ENCODE peak calls at places on chromosomes 16 and 17, in nine cellular contexts. One of them, this sample, is unnamed.

GRCh38 chr17:13704333-13704732 is 102.6 kb upstream of the HS3ST3A1 start:
- DNase-seq in left cardiac atrium: no peak
- DNase-seq in HCEC 1CT: peak; percentile 73
- DNase-seq in T-cell: no peak
- DNase-seq in neural progenitor cell: no peak
- DNase-seq in stimulated activated naive B cell treated with anti-CD40 and anti-IgM and Interleukin-4, amounts not matched to agents 10 μg/mL and 1 μg/mL and 100 μg/mL, for 72 hours: no peak
- DNase-seq in NCI-H187: no peak
- DNase-seq in upper lobe of right lung: no peak
- DNase-seq in NCI-H460: no peak
- DNase-seq in this sample: no peak

GRCh38 chr17:73883175-73883574 is 238.9 kb upstream of the SDK2 start:
- DNase-seq in left cardiac atrium: no peak
- DNase-seq in HCEC 1CT: no peak
- DNase-seq in T-cell: no peak
- DNase-seq in neural progenitor cell: no peak
- DNase-seq in stimulated activated naive B cell treated with anti-CD40 and anti-IgM and Interleukin-4, amounts not matched to agents 10 μg/mL and 1 μg/mL and 100 μg/mL, for 72 hours: no peak
- DNase-seq in NCI-H187: no peak
- DNase-seq in upper lobe of right lung: no peak
- DNase-seq in NCI-H460: no peak
- DNase-seq in this sample: no peak

GRCh38 chr17:58270476-58271290 is 10.1 kb downstream of the MPO start:
- DNase-seq in left cardiac atrium: no peak
- DNase-seq in HCEC 1CT: no peak
- DNase-seq in T-cell: no peak
- DNase-seq in neural progenitor cell: no peak
- DNase-seq in stimulated activated naive B cell treated with anti-CD40 and anti-IgM and Interleukin-4, amounts not matched to agents 10 μg/mL and 1 μg/mL and 100 μg/mL, for 72 hours: no peak
- DNase-seq in NCI-H187: no peak
- DNase-seq in upper lobe of right lung: peak; percentile 47
- DNase-seq in NCI-H460: no peak
- DNase-seq in this sample: no peak

GRCh38 chr17:3754458-3755334 is 31.0 kb downstream of the HASPIN start:
- DNase-seq in left cardiac atrium: no peak
- DNase-seq in HCEC 1CT: no peak
- DNase-seq in T-cell: peak; percentile 75
- DNase-seq in neural progenitor cell: peak; percentile 95
- DNase-seq in stimulated activated naive B cell treated with anti-CD40 and anti-IgM and Interleukin-4, amounts not matched to agents 10 μg/mL and 1 μg/mL and 100 μg/mL, for 72 hours: peak; percentile 63
- DNase-seq in NCI-H187: peak; percentile 95
- DNase-seq in upper lobe of right lung: peak; percentile 95
- DNase-seq in NCI-H460: no peak
- DNase-seq in this sample: peak; percentile 90

GRCh38 chr16:66093217-66093616 is 273.3 kb upstream of the CDH5 start:
- DNase-seq in left cardiac atrium: no peak
- DNase-seq in HCEC 1CT: no peak
- DNase-seq in T-cell: no peak
- DNase-seq in neural progenitor cell: no peak
- DNase-seq in stimulated activated naive B cell treated with anti-CD40 and anti-IgM and Interleukin-4, amounts not matched to agents 10 μg/mL and 1 μg/mL and 100 μg/mL, for 72 hours: no peak
- DNase-seq in NCI-H187: no peak
- DNase-seq in upper lobe of right lung: no peak
- DNase-seq in NCI-H460: no peak
- DNase-seq in this sample: no peak

GRCh38 chr17:52287611-52288010 is 129.1 kb upstream of the CA10 start:
- DNase-seq in left cardiac atrium: no peak
- DNase-seq in HCEC 1CT: no peak
- DNase-seq in T-cell: no peak
- DNase-seq in neural progenitor cell: no peak
- DNase-seq in stimulated activated naive B cell treated with anti-CD40 and anti-IgM and Interleukin-4, amounts not matched to agents 10 μg/mL and 1 μg/mL and 100 μg/mL, for 72 hours: no peak
- DNase-seq in NCI-H187: no peak
- DNase-seq in upper lobe of right lung: no peak
- DNase-seq in NCI-H460: no peak
- DNase-seq in this sample: no peak

GRCh38 chr17:80843741-80844156 is 147.9 kb upstream of the CHMP6 start:
- DNase-seq in left cardiac atrium: no peak
- DNase-seq in HCEC 1CT: no peak
- DNase-seq in T-cell: no peak
- DNase-seq in neural progenitor cell: no peak
- DNase-seq in stimulated activated naive B cell treated with anti-CD40 and anti-IgM and Interleukin-4, amounts not matched to agents 10 μg/mL and 1 μg/mL and 100 μg/mL, for 72 hours: no peak
- DNase-seq in NCI-H187: no peak
- DNase-seq in upper lobe of right lung: peak; percentile 46
- DNase-seq in NCI-H460: no peak
- DNase-seq in this sample: no peak

GRCh38 chr16:68286153-68287074 is 22.1 kb downstream of the SLC7A6 start:
- DNase-seq in left cardiac atrium: no peak
- DNase-seq in HCEC 1CT: no peak
- DNase-seq in T-cell: peak; percentile 30
- DNase-seq in neural progenitor cell: no peak
- DNase-seq in stimulated activated naive B cell treated with anti-CD40 and anti-IgM and Interleukin-4, amounts not matched to agents 10 μg/mL and 1 μg/mL and 100 μg/mL, for 72 hours: no peak
- DNase-seq in NCI-H187: no peak
- DNase-seq in upper lobe of right lung: no peak
- DNase-seq in NCI-H460: no peak
- DNase-seq in this sample: peak; percentile 44

GRCh38 chr16:11263737-11264136 is 5.4 kb downstream of the TNP2 start:
- DNase-seq in left cardiac atrium: no peak
- DNase-seq in HCEC 1CT: no peak
- DNase-seq in T-cell: peak; percentile 38
- DNase-seq in neural progenitor cell: no peak
- DNase-seq in stimulated activated naive B cell treated with anti-CD40 and anti-IgM and Interleukin-4, amounts not matched to agents 10 μg/mL and 1 μg/mL and 100 μg/mL, for 72 hours: peak; percentile 32
- DNase-seq in NCI-H187: no peak
- DNase-seq in upper lobe of right lung: no peak
- DNase-seq in NCI-H460: no peak
- DNase-seq in this sample: no peak

GRCh38 chr16:58020628-58021521 is 4.7 kb upstream of the MMP15 start:
- DNase-seq in left cardiac atrium: peak; percentile 59
- DNase-seq in HCEC 1CT: peak; percentile 30
- DNase-seq in T-cell: peak; percentile 61
- DNase-seq in neural progenitor cell: peak; percentile 69
- DNase-seq in stimulated activated naive B cell treated with anti-CD40 and anti-IgM and Interleukin-4, amounts not matched to agents 10 μg/mL and 1 μg/mL and 100 μg/mL, for 72 hours: no peak
- DNase-seq in NCI-H187: no peak
- DNase-seq in upper lobe of right lung: peak; percentile 70
- DNase-seq in NCI-H460: peak; percentile 53
- DNase-seq in this sample: peak; percentile 61